ENCODE peak calls at places on chromosomes 1 and 21, in nine cellular contexts. M is upper lobe of left lung, A is right lobe of liver, B is heart right ventricle, P is astrocyte, G is tibial artery, R is A673, E is MM.1S, Q is DND-41. Z is an unnamed sample.

GRCh38 chr1:228226956-228227791 is 19.3 kb downstream of the OBSCN start:
- DNase-seq in A (no peak), E (no peak), Q (no peak), G (no peak), R (peak; percentile 74), M (peak; percentile 24), B (no peak), P (peak; percentile 36), Z (no peak)

GRCh38 chr1:71542155-71542554 is 461.3 kb upstream of the ZRANB2 start:
- DNase-seq in R (no peak), Q (no peak), P (no peak), E (no peak), A (no peak), G (no peak), B (no peak), M (no peak), Z (no peak)

GRCh38 chr1:154739654-154740053 is 130.4 kb downstream of the KCNN3 start:
- DNase-seq in M (no peak), R (no peak), P (no peak), G (no peak), Q (no peak), B (no peak), A (no peak), E (no peak), Z (no peak)

GRCh38 chr1:180042994-180043622 is 88.5 kb downstream of the CEP350 start:
- DNase-seq in E (no peak), M (no peak), Q (no peak), R (no peak), B (no peak), A (no peak), G (no peak), P (peak; percentile 19), Z (no peak)

GRCh38 chr1:183051546-183051945 is 28.3 kb downstream of the LAMC1 start:
- DNase-seq in M (no peak), G (no peak), P (no peak), E (no peak), Q (no peak), A (no peak), B (no peak), R (no peak), Z (no peak)

GRCh38 chr1:68453060-68453665 is 3.4 kb upstream of the RPE65 start:
- DNase-seq in P (peak; percentile 25), A (no peak), B (no peak), M (no peak), G (no peak), R (no peak), Q (no peak), E (no peak), Z (no peak)

GRCh38 chr1:157969693-157970485 is 23.6 kb upstream of the KIRREL1 start:
- DNase-seq in B (peak; percentile 66), P (peak; percentile 82), Q (peak; percentile 44), R (peak; percentile 95), E (peak; percentile 55), M (no peak), A (no peak), G (peak; percentile 64), Z (no peak)

GRCh38 chr1:202671388-202671787 is 38.9 kb downstream of the SYT2 start:
- DNase-seq in M (no peak), A (no peak), R (peak; percentile 47), Q (no peak), B (no peak), G (no peak), E (no peak), P (no peak), Z (no peak)

GRCh38 chr21:36478207-36478701 is 1.7 kb downstream of the CLDN14 start:
- DNase-seq in P (peak; percentile 96), E (no peak), R (peak; percentile 63), G (no peak), Q (no peak), B (no peak), M (no peak), A (no peak), Z (no peak)

GRCh38 chr1:195958131-195958530 is 650.1 kb downstream of the KCNT2 start:
- DNase-seq in Q (no peak), P (no peak), A (no peak), R (no peak), B (no peak), E (no peak), G (no peak), M (no peak), Z (no peak)

GRCh38 chr1:17208546-17208945 is 3.6 kb downstream of the PADI1 start:
- DNase-seq in R (no peak), M (no peak), A (no peak), B (no peak), Q (no peak), E (no peak), G (no peak), P (no peak), Z (no peak)

GRCh38 chr1:17206196-17206595 is 1.3 kb downstream of the PADI1 start:
- DNase-seq in B (no peak), R (no peak), Q (no peak), E (no peak), P (no peak), A (peak; percentile 11), G (no peak), M (no peak), Z (no peak)

GRCh38 chr1:17207046-17207445 is 2.1 kb downstream of the PADI1 start:
- DNase-seq in A (no peak), B (peak; percentile 36), M (no peak), E (no peak), G (peak; percentile 76), Q (no peak), R (no peak), P (no peak), Z (no peak)

GRCh38 chr1:17207966-17208418 is 3.1 kb downstream of the PADI1 start:
- DNase-seq in Q (peak; percentile 33), B (no peak), P (peak; percentile 59), G (no peak), M (no peak), R (peak; percentile 96), E (no peak), A (no peak), Z (peak; percentile 8)

GRCh38 chr1:17207540-17207939 is 2.6 kb downstream of the PADI1 start:
- DNase-seq in R (no peak), Q (no peak), G (no peak), M (no peak), A (no peak), P (no peak), E (no peak), B (no peak), Z (no peak)
- H3K27me3 ChIP-seq in R (no peaks in the 10 kb centered on the region), Q (peaks cover 24% of the 10 kb centered on the region), G (peaks cover 27% of the 10 kb centered on the region), M (no peaks in the 10 kb centered on the region), A (no peaks in the 10 kb centered on the region), P (no peaks in the 10 kb centered on the region), E (peaks cover 93% of the 10 kb centered on the region), B (peaks cover 62% of the 10 kb centered on the region), Z (peaks cover 9% of the 10 kb centered on the region)

DNA sequence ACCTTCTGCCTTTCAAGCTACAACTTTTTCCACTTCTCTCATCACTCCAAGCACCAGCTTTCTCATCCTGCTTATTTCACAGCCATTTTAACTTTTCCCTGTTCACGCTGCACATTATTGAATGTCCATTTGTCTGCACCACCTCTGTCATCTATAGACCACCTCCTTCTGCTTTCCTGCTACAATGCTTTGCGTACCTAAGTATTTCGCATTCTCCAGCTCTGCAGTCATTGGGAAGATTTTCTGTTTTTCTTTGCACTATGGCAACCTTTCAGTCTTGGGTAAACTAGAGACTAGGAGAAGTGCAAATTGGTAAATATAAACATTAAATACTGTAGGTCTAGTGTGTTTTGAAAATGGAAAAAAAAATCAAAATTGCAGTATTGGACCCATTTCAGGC is 820 bp downstream of the CCDC30 start:
- DNase-seq in R (no peak), B (no peak), P (no peak), A (no peak), G (no peak), E (no peak), M (no peak), Q (no peak), Z (no peak)
- H3K4me3 ChIP-seq in R (peak overlapping the region; percentile 71), B (peak overlapping the region; percentile 78), P (peak overlapping the region; percentile 92), A (peak overlapping the region; percentile 71), G (peak overlapping the region; percentile 62), E (peak overlapping the region; percentile 71), M (peak overlapping the region; percentile 64), Q (no peak overlapping the region), Z (no peak overlapping the region)

DNA sequence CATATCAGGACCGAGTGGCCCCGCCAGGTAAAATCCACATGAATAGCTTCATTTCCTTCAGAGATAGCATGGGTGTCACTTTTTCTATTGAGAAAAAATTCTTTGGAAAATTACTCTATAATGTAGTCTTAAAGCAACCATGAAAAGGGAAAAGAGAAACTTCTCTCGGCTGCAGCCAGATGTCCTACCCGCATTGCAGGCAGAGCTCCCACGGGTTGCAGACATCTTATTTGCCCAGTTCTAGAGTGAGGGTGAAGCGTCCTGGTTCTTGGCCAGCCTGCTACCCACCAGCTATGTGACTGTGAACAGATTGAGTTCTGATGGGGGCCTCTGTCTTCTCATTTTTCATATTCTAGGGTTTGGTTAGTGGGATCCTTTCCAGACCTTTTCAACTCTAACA is 5.0 kb downstream of the ATP1B1 start:
- DNase-seq in G (no peak), M (no peak), A (no peak), B (no peak), Q (no peak), P (no peak), E (no peak), R (no peak), Z (no peak)
- H3K27ac ChIP-seq in G (no peak overlapping the region), M (peak overlapping the region; percentile 39), A (peak overlapping the region; percentile 97), B (peak overlapping the region; percentile 94), Q (no peak overlapping the region), P (peak overlapping the region; percentile 34), E (no peak overlapping the region), R (no peak overlapping the region), Z (no peak overlapping the region)

GRCh38 chr1:30759718-30760281 is 2.2 kb upstream of the LAPTM5 start:
- DNase-seq in G (no peak), Q (no peak), E (peak; percentile 75), R (no peak), B (no peak), A (no peak), M (no peak), P (no peak), Z (peak; percentile 87)

GRCh38 chr1:30762152-30762930 is 4.8 kb upstream of the LAPTM5 start:
- DNase-seq in E (no peak), A (no peak), Q (no peak), B (no peak), M (no peak), R (no peak), P (no peak), G (no peak), Z (no peak)

GRCh38 chr1:30761312-30762151 is 4.0 kb upstream of the LAPTM5 start:
- DNase-seq in M (no peak), P (peak; percentile 44), A (no peak), R (no peak), Q (no peak), B (no peak), G (no peak), E (no peak), Z (no peak)

GRCh38 chr1:30758785-30759380 is 1.3 kb upstream of the LAPTM5 start:
- DNase-seq in P (no peak), G (no peak), A (no peak), M (no peak), E (peak; percentile 68), B (no peak), Q (peak; percentile 47), R (peak; percentile 31), Z (no peak)

GRCh38 chr1:30760596-30761311 is 3.2 kb upstream of the LAPTM5 start:
- DNase-seq in A (no peak), R (no peak), G (no peak), P (no peak), Q (no peak), M (no peak), B (no peak), E (no peak), Z (no peak)
- H3K27me3 ChIP-seq in A (no peaks in the 10 kb centered on the region), R (no peaks in the 10 kb centered on the region), G (no peaks in the 10 kb centered on the region), P (no peaks in the 10 kb centered on the region), Q (no peaks in the 10 kb centered on the region), M (no peaks in the 10 kb centered on the region), B (peaks cover 5% of the 10 kb centered on the region), E (no peaks in the 10 kb centered on the region), Z (no peaks in the 10 kb centered on the region)

Z was measured in CD8-positive, alpha-beta memory T cell.